ENCODE peak calls at places on chromosomes 3 and 15, in five cellular contexts. One of them, this sample, is unnamed. For H3K4me1, the result is how much of the 10 kb centered on the place peaks cover.

GRCh38 chr3:124791639-124792111 is 61.4 kb downstream of the UMPS start:
- DNase-seq in Peyer's patch: no peak
- DNase-seq in uterus: peak
- DNase-seq in PC-3: no peak
- DNase-seq in astrocyte: peak
- DNase-seq in this sample: no peak

GRCh38 chr15:41851167-41851523 is 12.5 kb downstream of the PLA2G4B start:
- DNase-seq in PC-3: no peak
- DNase-seq in Peyer's patch: no peak
- DNase-seq in uterus: no peak
- DNase-seq in astrocyte: no peak
- DNase-seq in this sample: no peak

GRCh38 chr3:169152319-169152718 is 511.2 kb downstream of the MECOM start:
- DNase-seq in PC-3: no peak
- DNase-seq in astrocyte: no peak
- DNase-seq in Peyer's patch: no peak
- DNase-seq in uterus: no peak
- DNase-seq in this sample: no peak

GRCh38 chr3:155106059-155106458 is 25.9 kb downstream of the MME start:
- DNase-seq in PC-3: no peak
- DNase-seq in uterus: no peak
- DNase-seq in astrocyte: no peak
- DNase-seq in Peyer's patch: no peak
- DNase-seq in this sample: no peak

GRCh38 chr15:80966431-80967197 is 23.0 kb downstream of the MESD start:
- DNase-seq in uterus: no peak
- DNase-seq in astrocyte: no peak
- DNase-seq in PC-3: no peak
- DNase-seq in Peyer's patch: no peak
- DNase-seq in this sample: no peak

GRCh38 chr3:133295199-133295901 is 104.5 kb upstream of the BFSP2 start:
- DNase-seq in PC-3: peak
- DNase-seq in uterus: no peak
- DNase-seq in astrocyte: peak
- DNase-seq in Peyer's patch: no peak
- DNase-seq in this sample: no peak

GRCh38 chr3:57019057-57019456 is 41.4 kb upstream of the SPATA12 start:
- DNase-seq in PC-3: no peak
- DNase-seq in Peyer's patch: no peak
- DNase-seq in uterus: no peak
- DNase-seq in astrocyte: no peak
- DNase-seq in this sample: no peak

GRCh38 chr15:65092911-65093792 is 16.6 kb downstream of the KBTBD13 start:
- DNase-seq in uterus: no peak
- DNase-seq in astrocyte: no peak
- DNase-seq in Peyer's patch: no peak
- DNase-seq in PC-3: no peak
- DNase-seq in this sample: no peak

DNA sequence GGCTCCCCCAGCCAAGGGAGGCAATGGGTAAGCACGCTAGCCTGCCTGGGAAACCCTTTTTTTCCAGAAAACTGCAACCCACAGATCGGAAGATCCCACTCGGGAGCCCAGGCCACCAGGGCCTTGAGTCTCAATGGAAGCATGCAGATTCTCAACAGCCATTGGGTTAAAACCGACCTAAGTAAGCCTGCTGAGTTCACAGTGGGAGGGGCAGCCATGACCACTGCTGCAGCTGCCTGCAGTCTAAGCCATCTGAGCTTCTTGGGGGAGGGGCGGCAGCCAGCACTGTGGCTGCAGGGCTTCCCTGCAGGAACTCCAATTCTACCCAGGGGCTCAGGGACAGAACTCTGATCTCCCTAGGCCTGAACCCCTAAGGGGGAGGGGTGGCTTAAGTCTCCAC is 82.0 kb downstream of the DPPA2 start:
- DNase-seq in Peyer's patch: no peak
- DNase-seq in PC-3: no peak
- DNase-seq in uterus: no peak
- DNase-seq in astrocyte: no peak
- DNase-seq in this sample: no peak
- TF ChIP-seq CTCF in Peyer's patch: no peak
- TF ChIP-seq CTCF in PC-3: no peak
- TF ChIP-seq CTCF in uterus: no peak
- TF ChIP-seq CTCF in astrocyte: no peak
- TF ChIP-seq CTCF in this sample: no peak

GRCh38 chr3:129595544-129596193 is 10.8 kb downstream of the PLXND1 start:
- DNase-seq in astrocyte: no peak
- DNase-seq in uterus: no peak
- DNase-seq in Peyer's patch: no peak
- DNase-seq in PC-3: no peak
- DNase-seq in this sample: no peak
- H3K4me1 ChIP-seq in astrocyte: half or more
- H3K4me1 ChIP-seq in uterus: half or more
- H3K4me1 ChIP-seq in Peyer's patch: under half
- H3K4me1 ChIP-seq in PC-3: under half
- H3K4me1 ChIP-seq in this sample: half or more

DNA sequence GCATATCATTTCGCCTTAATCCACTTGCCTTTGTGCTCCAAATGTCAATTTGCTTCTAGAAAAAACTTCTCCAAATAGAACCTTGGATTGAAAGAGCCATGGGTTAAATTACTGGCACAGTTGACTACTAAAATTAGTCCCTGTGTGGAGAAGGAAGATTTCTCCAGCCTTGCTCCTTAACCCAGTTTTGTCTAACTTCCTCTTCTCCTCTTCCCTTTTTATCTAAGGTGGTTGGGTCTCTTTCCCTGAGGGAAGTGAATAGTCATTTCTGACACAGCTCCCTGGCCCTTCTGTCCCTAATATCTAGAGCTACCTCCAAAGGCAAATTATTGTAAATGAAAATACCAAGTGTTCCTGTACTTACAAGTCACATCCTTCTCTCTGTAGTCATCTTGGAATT is 527.9 kb upstream of the TBL1XR1 start:
- DNase-seq in astrocyte: no peak
- DNase-seq in Peyer's patch: no peak
- DNase-seq in PC-3: peak
- DNase-seq in uterus: no peak
- DNase-seq in this sample: no peak
- H3K4me3 ChIP-seq in astrocyte: no peak
- H3K4me3 ChIP-seq in Peyer's patch: no peak
- H3K4me3 ChIP-seq in PC-3: no peak
- H3K4me3 ChIP-seq in uterus: no peak
- H3K4me3 ChIP-seq in this sample: no peak

GRCh38 chr15:71195242-71195641 is 80.0 kb downstream of the THSD4 start:
- DNase-seq in Peyer's patch: no peak
- DNase-seq in uterus: no peak
- DNase-seq in PC-3: peak
- DNase-seq in astrocyte: no peak
- DNase-seq in this sample: no peak
- TF ChIP-seq CTCF in Peyer's patch: peak
- TF ChIP-seq CTCF in uterus: no peak
- TF ChIP-seq CTCF in PC-3: peak
- TF ChIP-seq CTCF in astrocyte: no peak
- TF ChIP-seq CTCF in this sample: no peak

This sample was measured in lower lobe of right lung.